ENCODE peak calls at places on chromosomes 16 and 17, in seven cellular contexts. Y, R, Q, E, G, V and B are unnamed samples.

GRCh38 chr16:19291459-19291858 is 5.9 kb downstream of the CLEC19A start:
- DNase-seq in Y (no peak), R (peak; percentile 96), Q (no peak), E (no peak), G (no peak), V (no peak), B (no peak)

GRCh38 chr17:41684050-41684449 is 4.6 kb upstream of the EIF1 start:
- DNase-seq in Y (no peak), R (no peak), Q (no peak), E (no peak), G (no peak), V (no peak), B (no peak)

GRCh38 chr17:82943339-82943738 is 103.5 kb upstream of the ZNF750 start:
- DNase-seq in Y (no peak), R (no peak), Q (no peak), E (peak; percentile 15), G (no peak), V (no peak), B (no peak)

GRCh38 chr17:36188891-36189306 is 7.7 kb downstream of the CCL3L1 start:
- DNase-seq in Y (no peak), R (no peak), Q (no peak), E (peak; percentile 94), G (peak; percentile 45), V (peak; percentile 80), B (no peak)

GRCh38 chr16:88772871-88773811 is 11.9 kb downstream of the PIEZO1 start:
- DNase-seq in Y (no peak), R (peak; percentile 64), Q (peak; percentile 95), E (peak; percentile 45), G (peak; percentile 66), V (no peak), B (no peak)

GRCh38 chr17:69853533-69854262 is 221.3 kb upstream of the KCNJ16 start:
- DNase-seq in Y (no peak), R (no peak), Q (no peak), E (no peak), G (no peak), V (no peak), B (no peak)

GRCh38 chr17:73166731-73167581 is 2.1 kb downstream of the SSTR2 start:
- DNase-seq in Y (no peak), R (no peak), Q (no peak), E (no peak), G (no peak), V (no peak), B (no peak)

GRCh38 chr17:75861927-75862317 is 6.8 kb upstream of the WBP2 start:
- DNase-seq in Y (no peak), R (no peak), Q (no peak), E (no peak), G (no peak), V (no peak), B (no peak)

GRCh38 chr17:81231121-81231645 is 7.7 kb downstream of the TEPSIN start:
- DNase-seq in Y (no peak), R (no peak), Q (no peak), E (no peak), G (no peak), V (no peak), B (no peak)

GRCh38 chr17:45410144-45411091 is 22.3 kb downstream of the ARHGAP27 start:
- DNase-seq in Y (no peak), R (no peak), Q (no peak), E (peak; percentile 66), G (peak; percentile 51), V (peak; percentile 61), B (peak; percentile 62)

GRCh38 chr17:17712268-17712924 is 31.1 kb downstream of the RAI1 start:
- DNase-seq in Y (no peak), R (no peak), Q (peak; percentile 97), E (no peak), G (no peak), V (no peak), B (no peak)

GRCh38 chr16:11806721-11807120 is 9.7 kb upstream of the ZC3H7A start:
- DNase-seq in Y (no peak), R (no peak), Q (peak; percentile 55), E (no peak), G (no peak), V (no peak), B (no peak)

GRCh38 chr17:28567604-28568003 is 3.7 kb downstream of the PIGS start:
- DNase-seq in Y (no peak), R (no peak), Q (no peak), E (no peak), G (no peak), V (no peak), B (no peak)

GRCh38 chr17:63699638-63700527 is at the start of gene LIMD2:
- DNase-seq in Y (peak; percentile 60), R (peak; percentile 90), Q (no peak), E (peak; percentile 66), G (peak; percentile 70), V (peak; percentile 86), B (peak; percentile 80)

GRCh38 chr17:81037783-81038733 is 3.1 kb downstream of the BAIAP2 start:
- DNase-seq in Y (no peak), R (no peak), Q (no peak), E (peak; percentile 71), G (no peak), V (no peak), B (no peak)

GRCh38 chr17:32265192-32265895 is at the start of gene RHBDL3:
- DNase-seq in Y (no peak), R (peak; percentile 67), Q (no peak), E (no peak), G (peak; percentile 28), V (no peak), B (peak; percentile 29)

GRCh38 chr17:37384560-37385160 is 8.9 kb downstream of the C17orf78 start:
- DNase-seq in Y (no peak), R (no peak), Q (no peak), E (no peak), G (no peak), V (no peak), B (no peak)

GRCh38 chr17:61143026-61143425 is 256.6 kb upstream of the TBX2 start:
- DNase-seq in Y (no peak), R (no peak), Q (no peak), E (no peak), G (no peak), V (no peak), B (no peak)

GRCh38 chr17:47180337-47180736 is 8.8 kb downstream of the CDC27 start:
- DNase-seq in Y (no peak), R (no peak), Q (no peak), E (no peak), G (no peak), V (no peak), B (no peak)

GRCh38 chr17:32276217-32276616 is 10.6 kb downstream of the RHBDL3 start:
- DNase-seq in Y (no peak), R (no peak), Q (no peak), E (no peak), G (no peak), V (no peak), B (no peak)

GRCh38 chr17:59899099-59899498 is 6.2 kb downstream of the RPS6KB1 start:
- DNase-seq in Y (no peak), R (no peak), Q (no peak), E (no peak), G (no peak), V (no peak), B (no peak)

GRCh38 chr16:56915311-56916105 is 16.4 kb upstream of the HERPUD1 start:
- DNase-seq in Y (no peak), R (no peak), Q (no peak), E (no peak), G (no peak), V (no peak), B (no peak)

GRCh38 chr17:61305024-61305423 is 94.6 kb upstream of the TBX2 start:
- DNase-seq in Y (no peak), R (no peak), Q (peak; percentile 69), E (no peak), G (no peak), V (no peak), B (no peak)

DNA sequence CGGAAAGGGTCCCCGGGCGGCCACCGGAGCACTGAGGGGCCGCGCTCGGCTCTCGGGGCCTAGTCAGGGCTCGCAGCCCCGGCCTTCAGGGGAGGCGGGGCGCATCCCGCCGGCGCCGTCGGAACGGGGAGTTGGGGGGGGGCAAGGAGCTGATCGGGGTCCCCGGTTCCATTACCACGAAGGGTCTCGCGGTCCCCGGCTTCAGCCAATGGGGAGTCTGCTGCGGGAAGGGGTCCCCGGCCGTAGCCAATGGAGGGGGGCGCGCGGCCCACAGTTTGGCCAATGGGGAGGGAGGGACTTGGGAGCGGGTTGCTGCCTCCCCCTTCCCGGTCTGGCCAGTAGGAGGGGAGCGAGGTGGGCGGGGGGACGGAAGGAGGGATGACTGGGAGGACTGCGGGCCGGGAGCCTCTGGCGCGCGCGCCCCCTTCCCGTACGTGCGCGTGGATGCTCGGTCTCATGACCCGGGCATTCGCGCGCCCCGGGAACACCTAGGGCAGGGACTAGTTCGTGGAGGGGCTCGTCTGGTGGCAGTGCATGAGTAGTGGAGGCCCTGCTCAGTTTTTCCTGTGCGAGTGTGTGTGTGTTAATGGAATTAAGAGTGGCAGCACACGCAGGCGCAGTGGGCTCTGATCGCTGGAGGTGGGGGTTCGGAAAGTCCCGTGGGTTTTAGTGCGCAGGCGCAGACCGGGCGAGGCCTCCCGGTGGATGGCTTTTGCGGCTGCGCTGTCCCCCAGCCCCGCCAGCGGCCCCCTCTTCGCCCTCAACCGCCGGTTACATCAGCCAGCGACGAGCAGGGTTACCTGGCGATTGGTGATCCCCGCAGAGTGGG is 1.1 kb downstream of the ATXN2L start:
- DNase-seq in Y (peak; percentile 95), R (peak; percentile 98), Q (peak; percentile 98), E (peak; percentile 96), G (peak; percentile 97), V (peak; percentile 97), B (peak; percentile 92)
- TF ChIP-seq CTCF in Y (no peak), R (peak; percentile 20), Q (peak; percentile 21), E (peak; percentile 55), G (no peak), V (peak; percentile 21), B (no peak)

DNA sequence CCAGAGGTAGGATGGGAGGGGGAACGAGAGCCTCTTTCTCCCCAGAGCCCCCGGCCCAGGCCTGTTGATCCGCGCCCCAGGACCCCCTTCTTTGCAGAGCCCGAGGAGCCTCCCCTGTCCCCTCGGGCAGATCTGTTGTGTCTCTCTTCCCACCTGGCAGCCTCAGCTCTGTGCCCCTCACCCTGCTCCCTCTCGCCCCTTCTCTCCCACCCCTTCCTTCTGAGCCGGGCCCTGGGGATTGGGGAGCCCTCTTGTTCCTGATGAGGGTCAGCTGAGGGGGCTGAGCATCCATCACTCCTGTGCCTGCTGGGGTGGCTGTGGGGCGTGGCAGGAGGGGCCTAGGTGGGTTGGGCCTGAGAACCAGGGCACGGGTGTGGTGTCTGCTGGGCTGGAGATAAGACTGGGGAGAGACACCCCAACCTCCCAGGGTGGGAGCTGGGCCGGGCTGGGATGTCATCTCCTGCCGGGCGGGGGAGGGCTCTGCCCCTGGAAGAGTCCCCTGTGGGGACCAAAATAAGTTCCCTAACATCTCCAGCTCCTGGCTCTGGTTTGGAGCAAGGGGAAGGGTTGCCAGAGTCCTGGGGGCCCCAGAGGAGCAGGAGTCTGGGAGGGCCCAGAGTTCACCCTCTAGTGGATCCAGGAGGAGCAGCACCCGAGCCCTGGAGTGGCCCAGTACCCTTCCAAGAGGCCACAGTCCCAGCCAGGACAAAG is 65.4 kb downstream of the MRC2 start:
- DNase-seq in Y (no peak), R (peak; percentile 63), Q (no peak), E (no peak), G (no peak), V (no peak), B (no peak)
- TF ChIP-seq CTCF in Y (peak; percentile 46), R (peak; percentile 51), Q (peak; percentile 47), E (peak; percentile 32), G (no peak), V (no peak), B (no peak)

GRCh38 chr17:43372273-43372911 is 26.4 kb upstream of the ARL4D start:
- DNase-seq in Y (no peak), R (no peak), Q (no peak), E (peak; percentile 50), G (peak; percentile 47), V (no peak), B (peak; percentile 54)
- TF ChIP-seq CTCF in Y (no peak), R (no peak), Q (no peak), E (no peak), G (no peak), V (no peak), B (no peak)

GRCh38 chr17:65085397-65085796 is 28.9 kb upstream of the GNA13 start:
- DNase-seq in Y (no peak), R (no peak), Q (peak; percentile 30), E (no peak), G (no peak), V (no peak), B (no peak)
- TF ChIP-seq CTCF in Y (no peak), R (no peak), Q (no peak), E (no peak), G (no peak), V (no peak), B (no peak)